ENCODE peak calls at places on chromosomes 7 and 10, in eight cellular contexts. P, G, D, T, A, N, Y and I are unnamed samples.

GRCh38 chr10:129962558-129963075 is 1.5 kb downstream of the EBF3 start:
- DNase-seq in P (no peak), A (no peak), T (no peak), Y (no peak), D (no peak), N (no peak), G (no peak), I (no peak)

GRCh38 chr10:47360419-47361040 is 12.4 kb downstream of the RBP3 start:
- DNase-seq in N (no peak), D (no peak), P (no peak), G (no peak), A (no peak), Y (no peak), T (no peak), I (no peak)

GRCh38 chr7:157386979-157387800 is 50.4 kb downstream of the DNAJB6 start:
- DNase-seq in A (peak), D (peak), Y (peak), T (peak), N (peak), G (peak), P (peak), I (peak)

GRCh38 chr7:152911904-152912303 is 152.4 kb downstream of the ACTR3B start:
- DNase-seq in D (no peak), P (no peak), T (no peak), N (no peak), A (no peak), G (no peak), Y (no peak), I (no peak)

GRCh38 chr10:96124230-96125141 is 5.6 kb upstream of the ZNF518A start:
- DNase-seq in N (peak), G (no peak), D (peak), Y (no peak), P (peak), A (peak), T (peak), I (no peak)

GRCh38 chr10:84197643-84198042 is 3.3 kb downstream of the CDHR1 start:
- DNase-seq in T (no peak), Y (no peak), G (no peak), D (no peak), P (no peak), A (no peak), N (no peak), I (no peak)

GRCh38 chr7:45237788-45238461 is 80.3 kb downstream of the RAMP3 start:
- DNase-seq in D (no peak), Y (no peak), N (no peak), A (no peak), T (no peak), G (no peak), P (no peak), I (no peak)

GRCh38 chr10:5293691-5294550 is 70.8 kb upstream of the UCN3 start:
- DNase-seq in Y (no peak), N (peak), P (no peak), G (no peak), D (peak), T (peak), A (peak), I (no peak)

GRCh38 chr7:4273566-4274230 is 408.4 kb upstream of the FOXK1 start:
- DNase-seq in T (no peak), N (no peak), D (no peak), G (no peak), P (no peak), A (no peak), Y (no peak), I (no peak)

GRCh38 chr7:11343818-11344413 is 370.2 kb downstream of the PHF14 start:
- DNase-seq in D (peak), A (peak), P (peak), Y (no peak), G (peak), N (peak), T (peak), I (no peak)

GRCh38 chr10:44306762-44307161 is 78.1 kb downstream of the CXCL12 start:
- DNase-seq in D (peak), A (no peak), G (no peak), T (no peak), N (no peak), Y (no peak), P (no peak), I (no peak)

GRCh38 chr7:7424151-7424873 is 111.4 kb downstream of the COL28A1 start:
- DNase-seq in P (peak), Y (peak), G (no peak), N (peak), D (peak), A (peak), T (peak), I (peak)

GRCh38 chr10:117165557-117166419 is 27.7 kb upstream of the VAX1 start:
- DNase-seq in G (no peak), N (peak), P (peak), D (no peak), A (no peak), T (peak), Y (no peak), I (no peak)

GRCh38 chr7:33831389-33832118 is 73.8 kb upstream of the BMPER start:
- DNase-seq in A (peak), G (no peak), Y (no peak), D (no peak), N (peak), T (peak), P (peak), I (no peak)

GRCh38 chr10:3886666-3887251 is 101.8 kb upstream of the KLF6 start:
- DNase-seq in Y (no peak), P (peak), A (peak), G (peak), N (peak), T (peak), D (no peak), I (no peak)

GRCh38 chr7:146414373-146414772 is 297.8 kb downstream of the CNTNAP2 start:
- DNase-seq in T (no peak), A (no peak), G (no peak), Y (no peak), N (no peak), P (no peak), D (no peak), I (no peak)

GRCh38 chr7:152710134-152710404 is 34.1 kb upstream of the XRCC2 start:
- DNase-seq in D (no peak), T (no peak), G (no peak), Y (no peak), A (no peak), P (no peak), N (no peak), I (no peak)

GRCh38 chr10:89442347-89442746 is 28.0 kb downstream of the IFIT5 start:
- DNase-seq in G (no peak), D (no peak), N (no peak), A (no peak), P (no peak), T (no peak), Y (no peak), I (no peak)

GRCh38 chr7:17325364-17325763 is 26.9 kb downstream of the AHR start:
- DNase-seq in Y (no peak), G (no peak), N (no peak), D (no peak), P (peak), T (peak), A (peak), I (no peak)

GRCh38 chr10:4141471-4141870 is 356.5 kb upstream of the KLF6 start:
- DNase-seq in D (no peak), T (peak), G (no peak), P (peak), N (no peak), A (peak), Y (no peak), I (no peak)

GRCh38 chr7:15916666-15917388 is 230.3 kb upstream of the MEOX2 start:
- DNase-seq in Y (no peak), P (peak), D (no peak), G (no peak), A (peak), T (peak), N (no peak), I (no peak)

GRCh38 chr7:66152538-66153191 is 38.0 kb downstream of the CRCP start:
- DNase-seq in P (peak), T (peak), A (no peak), Y (no peak), D (no peak), N (no peak), G (no peak), I (no peak)

GRCh38 chr10:44389150-44389549 is 4.3 kb upstream of the CXCL12 start:
- DNase-seq in A (no peak), N (no peak), G (no peak), Y (no peak), D (no peak), T (no peak), P (no peak), I (no peak)

GRCh38 chr7:30681262-30682130 is 760 bp downstream of the CRHR2 start:
- DNase-seq in T (no peak), P (no peak), D (no peak), G (no peak), A (no peak), N (no peak), Y (no peak), I (no peak)

GRCh38 chr10:16016688-16017087 is 156.4 kb upstream of the MINDY3 start:
- DNase-seq in Y (no peak), T (no peak), G (no peak), A (no peak), D (no peak), P (no peak), N (no peak), I (no peak)

GRCh38 chr7:151251926-151252835 is 3.7 kb upstream of the SMARCD3 start:
- DNase-seq in D (no peak), P (peak), T (peak), A (peak), N (peak), Y (no peak), G (peak), I (no peak)

GRCh38 chr7:103117016-103117415 is 31.9 kb downstream of the NAPEPLD start:
- DNase-seq in G (no peak), N (no peak), D (no peak), Y (no peak), A (no peak), T (no peak), P (no peak), I (no peak)

GRCh38 chr7:44391746-44392617 is 66.6 kb upstream of the CAMK2B start:
- DNase-seq in T (no peak), P (no peak), G (no peak), D (no peak), A (no peak), Y (peak), N (no peak), I (no peak)

GRCh38 chr7:145331076-145331475 is 495.2 kb upstream of the TPK1 start:
- DNase-seq in D (no peak), A (no peak), T (no peak), P (no peak), N (no peak), Y (no peak), G (no peak), I (no peak)

GRCh38 chr7:140223515-140224221 is 46.9 kb upstream of the KDM7A start:
- DNase-seq in G (no peak), P (no peak), D (no peak), Y (no peak), N (no peak), A (no peak), T (no peak), I (no peak)

DNA sequence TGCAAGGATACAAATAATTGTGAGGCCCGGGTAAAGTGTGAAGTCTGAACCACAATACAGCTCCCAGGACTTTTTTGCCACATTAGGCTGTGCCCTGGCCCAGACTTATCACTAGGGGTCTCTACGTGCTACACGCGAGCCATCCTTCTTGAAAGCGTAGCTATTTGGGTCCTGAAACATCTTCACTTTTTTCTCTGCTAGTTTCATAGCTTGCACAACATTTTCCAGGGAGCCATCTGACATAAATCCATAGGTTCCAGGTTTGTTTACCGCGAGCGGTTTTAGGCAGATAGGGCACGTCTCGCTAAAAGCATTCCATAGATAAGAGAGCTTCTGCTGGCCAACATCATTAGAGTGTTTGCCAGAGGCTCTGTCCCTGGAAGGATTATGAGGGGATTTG is 226.5 kb downstream of the RPS24 start:
- DNase-seq in Y (no peak), N (no peak), A (no peak), T (no peak), D (no peak), G (no peak), P (peak), I (no peak)
- TF ChIP-seq CTCF in Y (no peak), N (no peak), A (no peak), T (peak), D (peak), G (peak), P (no peak), I (no peak)

GRCh38 chr7:27747969-27748368 is 8.0 kb downstream of the TAX1BP1 start:
- DNase-seq in T (no peak), Y (no peak), D (no peak), N (no peak), A (no peak), G (no peak), P (no peak), I (no peak)

GRCh38 chr7:27751888-27752660 is 12.1 kb downstream of the TAX1BP1 start:
- DNase-seq in P (no peak), Y (no peak), G (no peak), A (no peak), N (no peak), D (no peak), T (no peak), I (no peak)

GRCh38 chr7:27750336-27750735 is 10.4 kb downstream of the TAX1BP1 start:
- DNase-seq in A (no peak), Y (no peak), N (no peak), T (no peak), G (no peak), D (no peak), P (no peak), I (no peak)

GRCh38 chr7:27745064-27745583 is 5.2 kb downstream of the TAX1BP1 start:
- DNase-seq in P (peak), T (peak), A (peak), Y (no peak), N (peak), D (peak), G (peak), I (no peak)

GRCh38 chr7:27746978-27747377 is 7.0 kb downstream of the TAX1BP1 start:
- DNase-seq in G (no peak), Y (no peak), T (peak), P (peak), D (no peak), N (no peak), A (no peak), I (no peak)
- TF ChIP-seq CTCF in G (no peak), Y (no peak), T (no peak), P (no peak), D (no peak), N (no peak), A (no peak), I (no peak)

GRCh38 chr7:22726849-22727792 is at the start of gene IL6:
- DNase-seq in A (peak), T (peak), D (no peak), G (peak), P (peak), Y (no peak), N (peak), I (no peak)

GRCh38 chr7:22724861-22725260 is 2.1 kb upstream of the IL6 start:
- DNase-seq in G (no peak), Y (no peak), P (no peak), D (no peak), T (peak), N (no peak), A (no peak), I (no peak)

GRCh38 chr7:22728416-22729029 is 1.5 kb downstream of the IL6 start:
- DNase-seq in A (peak), G (no peak), T (peak), N (peak), P (peak), D (peak), Y (no peak), I (no peak)

GRCh38 chr7:22725585-22725984 is 1.4 kb upstream of the IL6 start:
- DNase-seq in D (peak), P (peak), T (peak), A (no peak), N (no peak), G (no peak), Y (peak), I (no peak)

GRCh38 chr7:22726345-22726848 is 603 bp upstream of the IL6 start:
- DNase-seq in Y (peak), N (peak), A (peak), D (peak), G (peak), T (peak), P (peak), I (no peak)
- TF ChIP-seq CTCF in Y (peak), N (peak), A (peak), D (peak), G (peak), T (peak), P (peak), I (peak)

GRCh38 chr10:69513617-69514016 is 59.6 kb downstream of the NEUROG3 start:
- DNase-seq in Y (no peak), G (no peak), T (no peak), P (no peak), A (no peak), N (no peak), D (no peak), I (no peak)

GRCh38 chr10:69517271-69517848 is 55.9 kb downstream of the NEUROG3 start:
- DNase-seq in N (no peak), Y (no peak), D (no peak), P (no peak), G (no peak), T (no peak), A (no peak), I (no peak)

GRCh38 chr10:69512901-69513300 is 60.3 kb downstream of the NEUROG3 start:
- DNase-seq in N (no peak), G (no peak), A (peak), D (no peak), T (no peak), P (peak), Y (no peak), I (no peak)

GRCh38 chr10:69516548-69517195 is 56.5 kb downstream of the NEUROG3 start:
- DNase-seq in G (no peak), P (no peak), T (no peak), N (no peak), D (no peak), Y (no peak), A (no peak), I (no peak)

DNA sequence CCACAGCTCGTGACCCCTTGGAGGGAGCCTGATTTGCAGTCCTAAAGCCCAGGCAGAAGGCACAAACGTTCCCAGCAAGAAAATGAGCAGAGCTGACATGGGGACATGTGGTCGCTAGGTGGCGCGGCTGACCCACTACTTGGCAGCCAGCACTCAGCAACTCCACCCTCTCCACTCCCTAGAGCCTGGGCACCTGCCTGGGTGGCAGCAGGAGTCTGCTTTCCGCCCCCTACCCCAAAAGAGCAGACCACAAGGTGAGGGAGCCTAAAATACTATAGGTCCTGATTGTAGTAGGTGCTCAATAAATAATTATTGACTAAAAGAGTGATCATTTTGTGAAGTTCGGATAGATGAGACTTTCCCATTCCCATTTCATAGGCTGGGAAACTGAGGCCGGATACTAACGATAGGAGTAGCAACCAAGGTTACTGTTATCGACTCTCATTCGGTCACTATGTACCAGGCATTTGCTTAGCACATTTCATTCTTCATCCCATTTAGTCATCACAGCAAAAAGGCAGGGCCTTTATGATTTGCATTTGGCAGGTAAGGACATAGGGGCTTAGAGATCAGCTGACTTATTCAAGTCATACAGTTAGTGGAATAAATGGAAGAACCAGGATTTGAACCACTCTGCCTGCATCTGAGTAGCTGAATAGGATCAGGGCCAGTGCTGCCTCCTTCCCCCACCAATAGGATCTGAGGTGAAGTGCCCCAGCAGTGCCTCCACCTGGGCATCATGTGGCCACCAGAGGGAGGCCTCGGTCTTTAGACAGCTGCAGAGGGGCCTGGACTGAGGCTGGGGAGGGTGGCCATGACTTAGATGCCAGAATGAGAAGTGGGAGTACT is 57.3 kb downstream of the NEUROG3 start:
- DNase-seq in A (peak), P (peak), Y (peak), N (peak), T (peak), G (peak), D (peak), I (no peak)
- TF ChIP-seq CTCF in A (peak), P (peak), Y (peak), N (peak), T (peak), G (peak), D (peak), I (peak)

GRCh38 chr7:34931739-34932138 is 105.5 kb downstream of the DPY19L1 start:
- DNase-seq in P (no peak), A (no peak), T (no peak), G (no peak), N (no peak), D (no peak), Y (no peak), I (no peak)

GRCh38 chr7:34928560-34928959 is 108.7 kb downstream of the DPY19L1 start:
- DNase-seq in D (no peak), A (no peak), P (no peak), N (no peak), Y (no peak), T (no peak), G (no peak), I (no peak)

DNA sequence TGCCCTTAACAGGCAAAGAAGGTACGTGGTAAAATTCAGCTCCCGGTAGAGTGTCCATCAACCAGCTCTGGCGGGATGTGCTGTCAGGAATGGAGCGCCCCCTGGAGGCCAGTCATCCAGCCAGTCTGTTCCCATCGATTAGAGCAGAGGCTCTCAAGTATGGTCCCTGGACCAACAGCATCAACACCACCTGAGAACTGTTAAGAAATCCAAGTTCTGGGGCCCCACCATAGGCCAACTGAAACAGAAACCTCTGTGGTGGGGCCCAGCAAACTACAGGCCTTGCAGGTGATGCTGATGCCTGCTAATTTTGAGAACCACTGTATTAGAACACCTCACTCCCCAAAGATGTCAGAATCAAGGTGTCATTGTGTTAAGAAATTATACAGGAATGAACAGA is 109.2 kb downstream of the DPY19L1 start:
- DNase-seq in Y (no peak), A (peak), D (peak), N (no peak), T (peak), G (no peak), P (no peak), I (no peak)
- TF ChIP-seq CTCF in Y (peak), A (peak), D (peak), N (peak), T (peak), G (peak), P (peak), I (no peak)

DNA sequence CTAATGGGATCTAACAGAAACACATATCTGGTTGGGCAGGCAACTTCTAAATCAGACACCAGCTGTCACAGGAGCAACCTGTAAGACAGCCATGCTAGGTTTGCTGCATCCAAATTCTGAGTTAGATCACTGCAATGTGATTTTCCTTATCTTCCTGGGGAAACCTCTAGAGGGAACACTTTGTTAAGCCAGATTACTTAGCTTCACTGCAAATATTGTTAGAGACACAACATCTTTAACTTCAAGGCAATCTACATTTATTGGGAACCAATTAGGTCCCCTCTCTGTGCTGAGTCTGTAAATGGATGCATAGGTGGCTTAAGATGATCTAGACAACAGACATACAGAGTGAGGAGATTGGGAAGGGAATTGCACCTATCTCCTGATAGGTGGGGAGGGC is 109.7 kb upstream of the ELMO1 start:
- DNase-seq in P (no peak), A (no peak), G (no peak), D (no peak), Y (no peak), N (no peak), T (no peak), I (no peak)
- TF ChIP-seq CTCF in P (no peak), A (peak), G (no peak), D (no peak), Y (no peak), N (no peak), T (no peak), I (no peak)